ENCODE peak calls at places on chromosome 16, in ten cellular contexts. P is mammary epithelial cell; X is activated T-cell treated with anti-CD3 and anti-CD28 coated beads, Interleukin-2, amount 50 U/mL, for 72 hours; D is OCI-M1; E is GM20000; V is NCI-H1436 treated with DMSO at 0.1 percent for 48 hours; Z is pons; I is NCI-H1105; O is endothelial cell; G is skeletal muscle cell. R is an unnamed sample.

GRCh38 chr16:87543436-87544191 is 50.8 kb upstream of the ZCCHC14 start:
- DNase-seq in P (no peak), X (no peak), D (peak; percentile 8), E (no peak), V (no peak), Z (no peak), I (no peak), O (no peak), G (no peak), R (no peak)

GRCh38 chr16:50670476-50670875 is 10.6 kb downstream of the SNX20 start:
- DNase-seq in P (no peak), X (no peak), D (no peak), E (no peak), V (no peak), Z (no peak), I (no peak), O (no peak), G (no peak), R (no peak)

GRCh38 chr16:89201467-89202377 is 1.4 kb upstream of the SLC22A31 start:
- DNase-seq in P (peak; percentile 59), X (peak; percentile 90), D (peak; percentile 5), E (peak; percentile 87), V (no peak), Z (no peak), I (peak; percentile 64), O (peak; percentile 89), G (peak; percentile 17), R (no peak)

GRCh38 chr16:5044011-5044540 is 10.3 kb upstream of the NAGPA start:
- DNase-seq in P (no peak), X (no peak), D (no peak), E (no peak), V (no peak), Z (no peak), I (no peak), O (no peak), G (no peak), R (no peak)

GRCh38 chr16:11201498-11202259 is 54.3 kb downstream of the SOCS1 start:
- DNase-seq in P (peak; percentile 98), X (no peak), D (peak; percentile 91), E (no peak), V (no peak), Z (no peak), I (no peak), O (no peak), G (no peak), R (peak; percentile 66)

GRCh38 chr16:69860233-69861231 is 90.6 kb upstream of the CLEC18A start:
- DNase-seq in P (no peak), X (no peak), D (no peak), E (no peak), V (no peak), Z (no peak), I (no peak), O (no peak), G (no peak), R (no peak)

GRCh38 chr16:85773044-85773443 is 22.1 kb upstream of the C16orf74 start:
- DNase-seq in P (no peak), X (no peak), D (no peak), E (no peak), V (no peak), Z (no peak), I (no peak), O (no peak), G (no peak), R (no peak)

GRCh38 chr16:86772671-86773338 is 194.5 kb downstream of the FOXL1 start:
- DNase-seq in P (peak; percentile 70), X (no peak), D (no peak), E (no peak), V (no peak), Z (no peak), I (no peak), O (no peak), G (peak; percentile 47), R (no peak)

GRCh38 chr16:21302454-21302853 is 24.4 kb upstream of the CRYM start:
- DNase-seq in P (peak; percentile 48), X (no peak), D (no peak), E (no peak), V (no peak), Z (no peak), I (no peak), O (no peak), G (no peak), R (no peak)

GRCh38 chr16:15961060-15961511 is 11.7 kb downstream of the ABCC1 start:
- DNase-seq in P (no peak), X (peak; percentile 83), D (peak; percentile 70), E (peak; percentile 78), V (no peak), Z (no peak), I (no peak), O (no peak), G (no peak), R (no peak)

GRCh38 chr16:53176434-53176833 is 121.6 kb downstream of the CHD9 start:
- DNase-seq in P (no peak), X (no peak), D (no peak), E (no peak), V (no peak), Z (no peak), I (no peak), O (no peak), G (no peak), R (no peak)

GRCh38 chr16:57998484-57998883 is 2.0 kb downstream of the ZNF319 start:
- DNase-seq in P (peak; percentile 81), X (peak; percentile 47), D (no peak), E (no peak), V (no peak), Z (no peak), I (no peak), O (no peak), G (no peak), R (peak; percentile 80)

GRCh38 chr16:51875834-51876725 is 670.9 kb downstream of the TOX3 start:
- DNase-seq in P (no peak), X (no peak), D (no peak), E (no peak), V (no peak), Z (no peak), I (no peak), O (no peak), G (no peak), R (peak; percentile 25)

GRCh38 chr16:58425245-58425644 is 33.0 kb downstream of the GINS3 start:
- DNase-seq in P (no peak), X (no peak), D (no peak), E (no peak), V (no peak), Z (no peak), I (no peak), O (no peak), G (no peak), R (no peak)

GRCh38 chr16:21704733-21705132 is 41.0 kb downstream of the OTOA start:
- DNase-seq in P (no peak), X (no peak), D (no peak), E (no peak), V (no peak), Z (no peak), I (no peak), O (no peak), G (no peak), R (no peak)

GRCh38 chr16:28845173-28846079 is 722 bp downstream of the TUFM start:
- DNase-seq in P (peak; percentile 68), X (peak; percentile 57), D (peak; percentile 29), E (no peak), V (no peak), Z (no peak), I (no peak), O (no peak), G (no peak), R (peak; percentile 70)

R was measured in MCF 10A.